ENCODE peak calls at places on chromosomes 12 and 14, in eight cellular contexts. H is left ventricle myocardium inferior, Y is tibial nerve, V is heart right ventricle, M is vagina, S is SK-N-SH, U is GM23338, L is mesendoderm. C is an unnamed sample.
A peak's percentile ranks its signal among the peaks of the same experiment; 100 is the strongest.

GRCh38 chr14:96195441-96196081 is 9.1 kb upstream of the BDKRB2 start:
- DNase-seq in L (no peak), M (no peak), Y (no peak), H (no peak), U (no peak), S (no peak), V (no peak), C (no peak)

GRCh38 chr14:51304956-51305355 is 64.9 kb downstream of the TMX1 start:
- DNase-seq in M (no peak), S (no peak), V (no peak), L (no peak), H (no peak), Y (no peak), U (no peak), C (no peak)

GRCh38 chr14:101019541-101019940 is 116.0 kb upstream of the RTL1 start:
- DNase-seq in S (no peak), L (no peak), Y (no peak), H (no peak), V (no peak), U (no peak), M (peak; percentile 55), C (no peak)

GRCh38 chr12:76636141-76636692 is 76.6 kb upstream of the OSBPL8 start:
- DNase-seq in L (peak; percentile 87), U (peak; percentile 30), S (no peak), Y (no peak), H (no peak), M (no peak), V (no peak), C (no peak)

GRCh38 chr12:47945341-47945728 is 18.1 kb upstream of the TMEM106C start:
- DNase-seq in L (no peak), S (no peak), H (no peak), Y (no peak), V (no peak), U (no peak), M (no peak), C (no peak)

GRCh38 chr14:23146423-23146910 is 27.4 kb upstream of the CEBPE start:
- DNase-seq in H (no peak), S (no peak), L (peak; percentile 64), Y (no peak), U (no peak), V (no peak), M (no peak), C (no peak)

GRCh38 chr14:33512201-33512600 is 438.7 kb downstream of the EGLN3 start:
- DNase-seq in Y (no peak), U (no peak), M (no peak), V (no peak), L (no peak), S (no peak), H (no peak), C (no peak)

GRCh38 chr14:105088812-105089745 is 23.8 kb upstream of the GPR132 start:
- DNase-seq in H (no peak), L (no peak), M (no peak), U (no peak), V (no peak), Y (no peak), S (no peak), C (no peak)

GRCh38 chr14:106459971-106460730 is 933.8 kb downstream of the TMEM121 start:
- DNase-seq in M (no peak), U (peak; percentile 4), L (no peak), Y (no peak), V (no peak), H (no peak), S (no peak), C (peak; percentile 58)

GRCh38 chr12:128791395-128792322 is 32.1 kb downstream of the SLC15A4 start:
- DNase-seq in H (no peak), Y (no peak), L (no peak), M (peak; percentile 91), S (peak; percentile 32), V (no peak), U (no peak), C (no peak)

GRCh38 chr14:71021347-71022014 is 114.2 kb downstream of the PCNX1 start:
- DNase-seq in V (no peak), H (no peak), M (no peak), Y (no peak), U (no peak), S (no peak), L (peak; percentile 10), C (no peak)

GRCh38 chr12:84920331-84920730 is 7.7 kb upstream of the SLC6A15 start:
- DNase-seq in L (no peak), H (no peak), U (no peak), S (no peak), V (no peak), Y (no peak), M (no peak), C (no peak)

GRCh38 chr12:76859621-76860020 is 19.2 kb downstream of the CSRP2 start:
- DNase-seq in V (no peak), M (no peak), U (no peak), Y (no peak), S (no peak), L (no peak), H (no peak), C (no peak)

GRCh38 chr14:100605706-100606686 is 18.8 kb upstream of the BEGAIN start:
- DNase-seq in M (no peak), H (no peak), U (no peak), S (peak; percentile 57), V (no peak), Y (no peak), L (no peak), C (no peak)

GRCh38 chr12:1703771-1704170 is 12.9 kb downstream of the ADIPOR2 start:
- DNase-seq in L (no peak), V (no peak), M (no peak), S (no peak), Y (no peak), H (no peak), U (no peak), C (no peak)
- H3K4me1 ChIP-seq in L (peaks cover 4% of the 10 kb centered on the region), V (no peaks in the 10 kb centered on the region), M (peaks cover 19% of the 10 kb centered on the region), S (no peaks in the 10 kb centered on the region), Y (peaks cover 56% of the 10 kb centered on the region), H (peaks cover 58% of the 10 kb centered on the region), U (peaks cover 4% of the 10 kb centered on the region), C (peaks cover 7% of the 10 kb centered on the region)

GRCh38 chr12:1530592-1531159 is 63.7 kb downstream of the FBXL14 start:
- DNase-seq in U (peak; percentile 34), M (no peak), H (no peak), S (peak; percentile 79), Y (no peak), L (no peak), V (no peak), C (no peak)
- H3K4me1 ChIP-seq in U (peaks cover 13% of the 10 kb centered on the region), M (peaks cover 10% of the 10 kb centered on the region), H (peaks cover 17% of the 10 kb centered on the region), S (peaks cover 30% of the 10 kb centered on the region), Y (peaks cover 20% of the 10 kb centered on the region), L (no peaks in the 10 kb centered on the region), V (no peaks in the 10 kb centered on the region), C (no peaks in the 10 kb centered on the region)

GRCh38 chr14:89307409-89307808 is 109.6 kb downstream of the FOXN3 start:
- DNase-seq in S (no peak), Y (no peak), U (no peak), L (no peak), M (no peak), V (no peak), H (no peak), C (no peak)
- H3K4me1 ChIP-seq in S (peaks cover 29% of the 10 kb centered on the region), Y (peaks cover 57% of the 10 kb centered on the region), U (peaks cover 79% of the 10 kb centered on the region), L (peaks cover 12% of the 10 kb centered on the region), M (peaks cover 59% of the 10 kb centered on the region), V (peaks cover 8% of the 10 kb centered on the region), H (peaks cover 77% of the 10 kb centered on the region), C (peaks cover 22% of the 10 kb centered on the region)

GRCh38 chr12:24943947-24944597 is 4.8 kb downstream of the BCAT1 start:
- DNase-seq in S (no peak), U (peak; percentile 43), Y (no peak), L (no peak), M (no peak), V (no peak), H (no peak), C (no peak)
- H3K4me1 ChIP-seq in S (peaks cover 28% of the 10 kb centered on the region), U (peaks cover 53% of the 10 kb centered on the region), Y (peaks cover 7% of the 10 kb centered on the region), L (peaks cover 10% of the 10 kb centered on the region), M (peaks cover 10% of the 10 kb centered on the region), V (no peaks in the 10 kb centered on the region), H (peaks cover 13% of the 10 kb centered on the region), C (peaks cover 11% of the 10 kb centered on the region)

GRCh38 chr14:98192946-98193345 is 1079.1 kb downstream of the BCL11B start:
- DNase-seq in S (no peak), Y (no peak), V (no peak), M (no peak), U (no peak), L (no peak), H (no peak), C (no peak)

GRCh38 chr14:98197933-98198332 is 1074.1 kb downstream of the BCL11B start:
- DNase-seq in Y (no peak), U (no peak), M (no peak), H (no peak), V (no peak), S (no peak), L (no peak), C (no peak)

GRCh38 chr14:98194821-98195220 is 1077.2 kb downstream of the BCL11B start:
- DNase-seq in U (no peak), H (no peak), Y (no peak), V (no peak), L (no peak), S (no peak), M (no peak), C (no peak)

GRCh38 chr14:98198385-98198784 is 1073.6 kb downstream of the BCL11B start:
- DNase-seq in Y (no peak), L (no peak), H (no peak), S (no peak), V (no peak), U (no peak), M (no peak), C (no peak)

DNA sequence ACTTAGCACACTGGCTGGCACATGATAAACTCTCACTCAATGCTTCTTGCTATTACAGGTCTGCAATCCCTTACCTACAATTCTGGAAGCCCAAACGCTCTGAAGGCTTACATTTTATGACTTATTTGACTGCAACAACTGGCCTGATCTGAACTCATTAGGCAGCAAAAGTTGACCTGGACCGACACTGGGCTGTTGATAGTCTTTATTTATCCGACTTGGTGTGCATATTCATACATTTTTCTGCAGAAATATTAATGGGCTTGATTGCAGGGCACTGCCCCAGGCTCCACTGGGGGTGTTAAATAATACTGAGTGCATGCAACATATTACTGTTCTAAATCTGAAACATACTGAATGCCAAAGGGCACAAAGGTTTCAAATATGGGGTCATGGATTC is 1076.7 kb downstream of the BCL11B start:
- DNase-seq in L (no peak), S (no peak), U (no peak), M (no peak), Y (no peak), H (no peak), V (no peak), C (no peak)
- H3K4me1 ChIP-seq in L (peaks cover 2% of the 10 kb centered on the region), S (no peaks in the 10 kb centered on the region), U (no peaks in the 10 kb centered on the region), M (no peaks in the 10 kb centered on the region), Y (no peaks in the 10 kb centered on the region), H (no peaks in the 10 kb centered on the region), V (no peaks in the 10 kb centered on the region), C (no peaks in the 10 kb centered on the region)

GRCh38 chr14:68510951-68511726 is 281.7 kb downstream of the ZFP36L1 start:
- DNase-seq in M (no peak), V (no peak), L (no peak), S (no peak), U (no peak), H (no peak), Y (no peak), C (no peak)
- H3K4me1 ChIP-seq in M (peaks cover 86% of the 10 kb centered on the region), V (peaks cover 21% of the 10 kb centered on the region), L (no peaks in the 10 kb centered on the region), S (peaks cover 44% of the 10 kb centered on the region), U (no peaks in the 10 kb centered on the region), H (peaks cover 47% of the 10 kb centered on the region), Y (peaks cover 58% of the 10 kb centered on the region), C (peaks cover 7% of the 10 kb centered on the region)